ENCODE peak calls at places on chromosome 11, in ten cellular contexts. L is Calu3; B is colonic mucosa; Q is stimulated activated CD4-positive, alpha-beta T cell treated with anti-CD3 and anti-CD28 coated beads, Interleukin-2, amount 100 ng/mL, for 24 hours; T is activated naive CD8-positive, alpha-beta T cell treated with anti-CD3 and anti-CD28 coated beads for 36 hours; G is hypothalamus; W is T follicular helper cell; A is EH; O is OCI-M1; R is body of pancreas. X is an unnamed sample.

GRCh38 chr11:94768602-94769511 is 701 bp downstream of the AMOTL1 start:
- DNase-seq in L (peak), A (peak), W (no peak), R (peak), O (peak), G (no peak), B (no peak), Q (no peak), T (peak), X (no peak)

GRCh38 chr11:132658004-132658403 is 874.3 kb downstream of the OPCML start:
- DNase-seq in R (no peak), W (no peak), O (no peak), A (no peak), Q (no peak), G (no peak), T (no peak), L (no peak), B (no peak), X (no peak)

GRCh38 chr11:2482199-2482598 is 37.4 kb downstream of the KCNQ1 start:
- DNase-seq in R (no peak), W (no peak), B (no peak), Q (no peak), L (no peak), T (no peak), G (no peak), O (no peak), A (no peak), X (no peak)

GRCh38 chr11:34262601-34263081 is 95.2 kb downstream of the ABTB2 start:
- DNase-seq in G (no peak), W (no peak), A (no peak), T (no peak), R (peak), Q (no peak), B (no peak), O (no peak), L (peak), X (no peak)

GRCh38 chr11:101456812-101457211 is 127.0 kb downstream of the TRPC6 start:
- DNase-seq in O (peak), B (no peak), G (no peak), T (no peak), R (no peak), Q (no peak), L (no peak), W (no peak), A (peak), X (no peak)

GRCh38 chr11:32374261-32374711 is 61.1 kb downstream of the WT1 start:
- DNase-seq in W (no peak), G (no peak), A (peak), R (peak), T (peak), B (peak), Q (peak), O (peak), L (peak), X (no peak)

GRCh38 chr11:120182790-120183491 is 27.9 kb upstream of the OAF start:
- DNase-seq in L (no peak), B (peak), G (no peak), W (no peak), Q (peak), T (no peak), A (peak), O (peak), R (peak), X (no peak)

GRCh38 chr11:12914401-12914912 is 94.7 kb upstream of the RASSF10 start:
- DNase-seq in A (peak), L (peak), T (peak), W (no peak), R (peak), B (peak), Q (no peak), O (peak), G (peak), X (peak)

GRCh38 chr11:21933095-21933494 is 259.8 kb upstream of the ANO5 start:
- DNase-seq in G (no peak), B (no peak), R (no peak), O (no peak), L (no peak), W (no peak), T (no peak), Q (no peak), A (no peak), X (no peak)

GRCh38 chr11:67494371-67495233 is 10.6 kb downstream of the PITPNM1 start:
- DNase-seq in W (no peak), R (no peak), T (no peak), Q (no peak), O (no peak), B (no peak), G (no peak), L (no peak), A (no peak), X (no peak)

GRCh38 chr11:101835465-101836063 is 79.2 kb upstream of the CEP126 start:
- DNase-seq in W (no peak), A (peak), R (no peak), O (no peak), L (no peak), T (no peak), B (no peak), G (no peak), Q (no peak), X (no peak)

GRCh38 chr11:34586655-34587281 is 34.1 kb upstream of the EHF start:
- DNase-seq in A (no peak), W (no peak), T (no peak), G (no peak), B (no peak), O (no peak), R (no peak), L (no peak), Q (no peak), X (no peak)

GRCh38 chr11:27839226-27839913 is 139.1 kb upstream of the BDNF start:
- DNase-seq in T (no peak), L (no peak), W (no peak), O (peak), Q (no peak), B (no peak), R (no peak), A (peak), G (no peak), X (no peak)

GRCh38 chr11:91104237-91104636 is 881.4 kb upstream of the CHORDC1 start:
- DNase-seq in G (no peak), Q (no peak), W (no peak), R (no peak), B (no peak), T (no peak), L (no peak), A (peak), O (no peak), X (no peak)

GRCh38 chr11:15161746-15162145 is 47.0 kb downstream of the INSC start:
- DNase-seq in A (peak), L (no peak), W (no peak), T (no peak), G (no peak), R (no peak), B (no peak), O (no peak), Q (no peak), X (no peak)

GRCh38 chr11:16086229-16086628 is 270.1 kb downstream of the SOX6 start:
- DNase-seq in A (no peak), T (no peak), B (no peak), W (no peak), G (no peak), Q (no peak), R (no peak), L (no peak), O (no peak), X (no peak)

GRCh38 chr11:47768090-47768620 is 1.0 kb upstream of the FNBP4 start:
- DNase-seq in R (peak), W (no peak), A (peak), Q (peak), L (peak), G (peak), T (peak), O (peak), B (peak), X (peak)

GRCh38 chr11:95076416-95076815 is 9.7 kb downstream of the SRSF8 start:
- DNase-seq in T (no peak), O (peak), W (no peak), G (no peak), R (peak), A (peak), L (peak), B (no peak), Q (no peak), X (no peak)

GRCh38 chr11:19076744-19077589 is 16.4 kb upstream of the MRGPRX2 start:
- DNase-seq in B (peak), R (peak), O (peak), A (peak), T (peak), L (peak), Q (peak), G (peak), W (peak), X (peak)

GRCh38 chr11:125881291-125881690 is 6.2 kb upstream of the HYLS1 start:
- DNase-seq in A (no peak), B (no peak), L (no peak), W (no peak), Q (no peak), G (no peak), R (no peak), O (no peak), T (no peak), X (no peak)

GRCh38 chr11:60860943-60861342 is 5.2 kb upstream of the PTGDR2 start:
- DNase-seq in T (no peak), O (no peak), W (no peak), R (no peak), Q (peak), L (no peak), A (no peak), B (no peak), G (no peak), X (no peak)

GRCh38 chr11:33268945-33269567 is 11.9 kb downstream of the HIPK3 start:
- DNase-seq in L (no peak), A (peak), T (no peak), B (no peak), G (no peak), W (no peak), Q (no peak), O (no peak), R (no peak), X (no peak)

GRCh38 chr11:108927791-108928545 is 263.1 kb downstream of the DDX10 start:
- DNase-seq in B (no peak), Q (no peak), R (peak), L (no peak), G (no peak), T (no peak), W (no peak), O (no peak), A (no peak), X (no peak)

X was measured in posterior cingulate gyrus.